ENCODE peak calls at places on chromosomes 6 and 20, in ten cellular contexts. M is ovary, Q is H1, J is GM12878, E is HepG2, G is stomach, O is A549, B is sigmoid colon, X is K562, N is transverse colon. F is an unnamed sample.
A peak's percentile ranks its signal among the peaks of the same experiment; 100 is the strongest.

GRCh38 chr6:83518946-83519489 is 6.7 kb downstream of the PRSS35 start:
- DNase-seq in M (no peak), Q (no peak), J (no peak), E (no peak), G (no peak), O (peak; percentile 4), B (no peak), X (no peak), N (no peak), F (no peak)

GRCh38 chr20:23601715-23602114 is 4.0 kb downstream of the CST9 start:
- DNase-seq in M (no peak), Q (no peak), J (no peak), E (no peak), G (no peak), O (no peak), B (no peak), X (no peak), N (no peak), F (no peak)

GRCh38 chr20:47665221-47665991 is 119.9 kb downstream of the SULF2 start:
- DNase-seq in M (peak; percentile 60), Q (no peak), J (no peak), E (no peak), G (no peak), O (no peak), B (no peak), X (no peak), N (no peak), F (no peak)

GRCh38 chr6:109783245-109783990 is 92.3 kb downstream of the FIG4 start:
- DNase-seq in M (no peak), Q (no peak), J (no peak), E (no peak), G (no peak), O (no peak), B (no peak), X (peak; percentile 52), N (no peak), F (no peak)

GRCh38 chr6:42889815-42890214 is 10.4 kb downstream of the RPL7L1 start:
- DNase-seq in M (no peak), Q (no peak), J (no peak), E (no peak), G (no peak), O (no peak), B (no peak), X (no peak), N (no peak), F (no peak)

GRCh38 chr20:5657190-5657872 is 92.9 kb upstream of the SHLD1 start:
- DNase-seq in M (peak; percentile 59), Q (no peak), J (no peak), E (peak; percentile 70), G (no peak), O (peak; percentile 97), B (peak; percentile 87), X (no peak), N (peak; percentile 25), F (peak; percentile 54)

GRCh38 chr6:41488392-41489129 is 57.6 kb upstream of the FOXP4 start:
- DNase-seq in M (peak; percentile 63), Q (no peak), J (peak; percentile 42), E (peak; percentile 51), G (no peak), O (no peak), B (no peak), X (no peak), N (peak; percentile 9), F (peak; percentile 18)

GRCh38 chr20:44448753-44449546 is 26.7 kb upstream of the TTPAL start:
- DNase-seq in M (no peak), Q (peak; percentile 29), J (peak; percentile 5), E (peak; percentile 68), G (no peak), O (peak; percentile 61), B (no peak), X (peak; percentile 75), N (peak; percentile 52), F (no peak)

GRCh38 chr6:14066782-14067406 is 50.7 kb upstream of the CD83 start:
- DNase-seq in M (no peak), Q (no peak), J (no peak), E (peak; percentile 55), G (no peak), O (peak; percentile 65), B (no peak), X (peak; percentile 83), N (no peak), F (no peak)

GRCh38 chr6:167005350-167006159 is 6.4 kb downstream of the CEP43 start:
- DNase-seq in M (peak; percentile 83), Q (no peak), J (no peak), E (no peak), G (peak; percentile 63), O (no peak), B (peak; percentile 71), X (peak; percentile 59), N (peak; percentile 15), F (no peak)

GRCh38 chr6:79430913-79431312 is 106.3 kb downstream of the LCA5 start:
- DNase-seq in M (no peak), Q (no peak), J (no peak), E (no peak), G (no peak), O (no peak), B (no peak), X (no peak), N (no peak), F (no peak)

GRCh38 chr20:11098888-11099287 is 425.1 kb upstream of the JAG1 start:
- DNase-seq in M (no peak), Q (no peak), J (no peak), E (no peak), G (no peak), O (no peak), B (no peak), X (no peak), N (peak; percentile 46), F (no peak)

GRCh38 chr6:160102956-160103824 is 18.4 kb upstream of the SLC22A1 start:
- DNase-seq in M (no peak), Q (no peak), J (no peak), E (peak; percentile 45), G (no peak), O (peak; percentile 41), B (no peak), X (peak; percentile 59), N (peak; percentile 31), F (no peak)

GRCh38 chr6:108989700-108990099 is 104.9 kb downstream of the SESN1 start:
- DNase-seq in M (no peak), Q (no peak), J (no peak), E (peak; percentile 45), G (peak; percentile 61), O (no peak), B (no peak), X (no peak), N (peak; percentile 41), F (no peak)

GRCh38 chr6:90463359-90463758 is 123.5 kb downstream of the MAP3K7 start:
- DNase-seq in M (no peak), Q (no peak), J (no peak), E (no peak), G (no peak), O (no peak), B (no peak), X (no peak), N (no peak), F (no peak)

DNA sequence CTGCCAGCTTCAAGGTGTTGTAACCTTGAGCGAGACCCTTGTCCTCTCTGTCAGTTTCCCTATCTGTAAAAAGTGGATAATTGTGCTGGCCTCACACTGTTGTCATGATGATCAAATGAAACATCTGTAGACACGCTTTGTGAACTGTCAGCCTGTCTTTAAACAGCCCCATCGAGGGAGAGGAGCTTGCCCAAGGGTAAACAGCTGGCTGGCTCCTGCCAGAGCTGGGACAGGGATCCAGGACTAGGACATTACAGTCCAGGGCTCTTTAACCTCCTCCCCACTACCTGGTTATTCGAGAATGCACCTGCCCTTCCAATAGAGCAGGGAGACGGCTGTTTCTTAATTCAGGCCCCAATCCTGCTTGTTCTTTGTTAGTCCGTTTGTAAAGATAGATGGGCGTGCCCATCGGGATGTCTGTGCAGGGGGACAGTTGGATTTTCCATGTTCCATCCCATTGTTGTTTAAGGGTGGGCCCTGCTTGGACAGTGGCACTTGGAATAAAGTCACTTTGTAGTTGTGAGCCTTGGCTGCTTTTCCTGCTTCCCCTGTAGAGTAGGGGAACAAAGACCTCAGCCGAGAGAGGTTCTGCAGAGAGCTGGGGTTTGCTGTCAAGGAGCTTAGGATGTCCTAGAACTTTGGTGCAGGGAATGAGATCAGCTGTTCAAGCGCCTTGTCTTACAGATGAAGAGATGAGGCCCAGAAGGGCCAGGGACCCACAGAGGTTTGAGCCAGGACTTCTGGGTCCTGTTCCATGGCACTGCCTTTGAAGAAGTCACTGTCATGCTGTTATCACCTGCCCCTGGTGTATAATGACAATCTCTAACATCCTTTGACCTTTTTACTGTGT is 77.9 kb upstream of the MYL9 start:
- DNase-seq in M (no peak), Q (no peak), J (no peak), E (no peak), G (no peak), O (no peak), B (no peak), X (no peak), N (no peak), F (no peak)
- H3K27ac ChIP-seq in M (no peak overlapping the region), Q (no peak overlapping the region), J (peak overlapping the region; percentile 71), E (peak overlapping the region; percentile 7), G (peak overlapping the region; percentile 95), O (peak overlapping the region; percentile 95), B (peak overlapping the region; percentile 99), X (peak overlapping the region; percentile 75), N (peak overlapping the region; percentile 93), F (peak overlapping the region; percentile 94)

DNA sequence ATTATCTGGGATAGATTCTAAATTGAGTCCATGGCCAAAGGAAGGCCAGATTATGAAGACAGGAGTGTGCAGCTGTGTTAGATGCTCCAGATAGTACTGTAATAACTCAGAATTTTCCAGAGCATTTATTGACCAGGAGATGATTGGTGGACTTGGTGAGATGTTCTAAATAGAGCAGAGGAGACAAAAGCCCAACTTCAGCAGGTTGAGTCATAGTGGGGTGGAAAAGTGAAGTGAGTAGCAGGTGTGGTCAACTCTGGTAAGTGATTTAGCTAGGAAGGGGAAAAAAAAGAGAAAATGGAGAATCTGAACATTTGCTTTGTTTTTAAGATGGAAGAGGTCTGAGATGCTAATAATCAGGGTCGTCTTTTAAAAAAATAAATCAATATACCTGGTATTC is 227.4 kb downstream of the TMEM200A start:
- DNase-seq in M (no peak), Q (no peak), J (peak; percentile 7), E (no peak), G (no peak), O (no peak), B (no peak), X (no peak), N (no peak), F (no peak)
- TF ChIP-seq EP300 in M (no peak), Q (no peak), J (no peak), E (no peak), G (no peak), O (no peak), B (no peak), X (no peak), N (no peak), F (no peak)

DNA sequence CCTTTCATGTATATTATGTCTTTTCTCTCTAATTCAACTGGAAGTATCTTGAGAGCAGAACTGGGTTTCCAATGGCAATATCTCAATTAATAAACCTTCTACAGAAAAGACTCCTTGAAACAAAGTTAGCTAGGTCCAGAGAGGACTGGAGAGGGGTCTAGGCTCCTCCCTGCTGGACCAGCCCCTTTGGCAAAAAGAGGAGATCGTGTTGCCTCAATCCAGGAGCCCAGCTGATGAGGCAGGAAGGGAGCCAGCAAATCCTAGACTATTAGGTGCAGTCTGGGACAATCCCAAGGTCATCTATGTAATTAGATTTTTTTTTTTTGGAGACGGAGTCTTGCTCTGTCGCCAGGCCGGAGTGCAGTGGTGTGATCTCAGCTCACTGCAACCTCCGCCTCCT is 21.9 kb downstream of the BCL2L1 start:
- DNase-seq in M (no peak), Q (no peak), J (no peak), E (no peak), G (no peak), O (no peak), B (no peak), X (no peak), N (no peak), F (no peak)
- H3K4me1 ChIP-seq in M (peaks cover 8% of the 10 kb centered on the region), Q (no peaks in the 10 kb centered on the region), J (peaks cover 28% of the 10 kb centered on the region), E (peaks cover 100% of the 10 kb centered on the region), G (peaks cover 63% of the 10 kb centered on the region), O (peaks cover 98% of the 10 kb centered on the region), B (peaks cover 23% of the 10 kb centered on the region), X (peaks cover 60% of the 10 kb centered on the region), N (peaks cover 59% of the 10 kb centered on the region), F (peaks cover 62% of the 10 kb centered on the region)

GRCh38 chr6:73680289-73680688 is 15.7 kb upstream of the CD109 start:
- DNase-seq in M (no peak), Q (no peak), J (peak; percentile 16), E (no peak), G (no peak), O (no peak), B (no peak), X (no peak), N (no peak), F (no peak)
- H3K27ac ChIP-seq in M (no peak overlapping the region), Q (no peak overlapping the region), J (no peak overlapping the region), E (no peak overlapping the region), G (no peak overlapping the region), O (no peak overlapping the region), B (no peak overlapping the region), X (no peak overlapping the region), N (no peak overlapping the region), F (no peak overlapping the region)